ENCODE peak calls at places on chromosomes 5 and 9, in nine cellular contexts. G is stomach; J is naive thymus-derived CD8-positive, alpha-beta T cell; L is activated effector memory CD4-positive, alpha-beta T cell treated with anti-CD3 and anti-CD28 coated beads, Interleukin-2, amount 50 U/mL, for 16 hours; S is mucosa of descending colon; A is ovary; E is AG04450; Y is effector memory CD4-positive, alpha-beta T cell; V is astrocyte. Q is an unnamed sample.

GRCh38 chr5:156121834-156122386 is 205.1 kb upstream of the SGCD start:
- DNase-seq in A (no peak), J (no peak), Y (no peak), V (peak), S (no peak), L (no peak), G (no peak), E (no peak), Q (no peak)

GRCh38 chr5:59496524-59497134 is 396.9 kb downstream of the PDE4D start:
- DNase-seq in L (no peak), A (no peak), Y (no peak), S (no peak), G (no peak), V (no peak), J (no peak), E (no peak), Q (no peak)

GRCh38 chr9:134852906-134853654 is 27.5 kb upstream of the FCN2 start:
- DNase-seq in L (no peak), Y (no peak), V (no peak), A (peak), E (no peak), S (no peak), G (no peak), J (no peak), Q (no peak)

GRCh38 chr9:133463864-133464615 is 4.3 kb downstream of the CACFD1 start:
- DNase-seq in V (no peak), S (peak), Y (no peak), A (peak), J (no peak), E (no peak), L (no peak), G (no peak), Q (no peak)

GRCh38 chr5:891837-892389 is 688 bp downstream of the BRD9 start:
- DNase-seq in E (no peak), J (no peak), A (no peak), G (no peak), V (no peak), L (peak), Y (no peak), S (no peak), Q (no peak)

GRCh38 chr5:91598216-91598615 is 215.1 kb upstream of the ARRDC3 start:
- DNase-seq in E (no peak), J (no peak), V (no peak), L (no peak), A (no peak), Y (no peak), S (no peak), G (no peak), Q (no peak)

GRCh38 chr5:157222506-157223230 is 42.0 kb downstream of the ITK start:
- DNase-seq in G (no peak), J (peak), A (no peak), E (no peak), V (peak), Y (peak), S (no peak), L (peak), Q (no peak)

GRCh38 chr5:145681686-145682085 is 153.5 kb downstream of the PRELID2 start:
- DNase-seq in A (no peak), S (no peak), G (peak), E (peak), V (peak), J (no peak), Y (no peak), L (no peak), Q (peak)

GRCh38 chr9:131773911-131774379 is 34.1 kb upstream of the RAPGEF1 start:
- DNase-seq in G (peak), S (no peak), V (peak), A (peak), J (peak), Y (no peak), L (no peak), E (peak), Q (no peak)

GRCh38 chr5:11904270-11904906 is at the start of gene CTNND2:
- DNase-seq in V (peak), J (no peak), E (no peak), S (peak), A (no peak), G (no peak), Y (no peak), L (no peak), Q (no peak)

GRCh38 chr9:7103382-7104170 is 345.8 kb downstream of the KDM4C start:
- DNase-seq in V (peak), Y (no peak), S (no peak), E (no peak), L (no peak), A (no peak), J (no peak), G (no peak), Q (peak)

GRCh38 chr5:142700566-142700965 is 14.7 kb upstream of the FGF1 start:
- DNase-seq in G (no peak), J (no peak), L (no peak), E (no peak), Y (no peak), S (no peak), V (no peak), A (no peak), Q (no peak)

GRCh38 chr9:6144947-6145346 is 70.7 kb upstream of the IL33 start:
- DNase-seq in V (no peak), E (no peak), G (no peak), Y (no peak), A (no peak), S (no peak), L (no peak), J (no peak), Q (no peak)

GRCh38 chr9:16871358-16872151 is 1.1 kb upstream of the BNC2 start:
- DNase-seq in V (peak), G (peak), L (no peak), S (peak), E (no peak), Y (no peak), A (peak), J (no peak), Q (no peak)

GRCh38 chr9:89462817-89463216 is 35.1 kb downstream of the SEMA4D start:
- DNase-seq in G (no peak), V (no peak), S (no peak), Y (no peak), E (no peak), J (no peak), L (no peak), A (no peak), Q (no peak)

GRCh38 chr5:170184007-170184687 is 48.6 kb upstream of the C5orf58 start:
- DNase-seq in L (peak), S (no peak), A (peak), J (no peak), Y (peak), E (no peak), V (peak), G (peak), Q (no peak)

GRCh38 chr9:35852267-35852815 is 17.9 kb downstream of the OR13J1 start:
- DNase-seq in Y (no peak), L (no peak), A (peak), S (no peak), V (no peak), G (peak), E (no peak), J (no peak), Q (no peak)

GRCh38 chr5:39714036-39714698 is 289.4 kb upstream of the DAB2 start:
- DNase-seq in J (peak), Y (peak), E (peak), L (peak), S (no peak), A (no peak), V (peak), G (peak), Q (no peak)

GRCh38 chr5:150762216-150762615 is 3.4 kb upstream of the DCTN4 start:
- DNase-seq in L (no peak), G (no peak), E (no peak), S (no peak), V (no peak), Y (no peak), A (no peak), J (no peak), Q (no peak)

GRCh38 chr5:172007795-172008465 is 1.5 kb upstream of the FBXW11 start:
- DNase-seq in Y (no peak), L (no peak), E (no peak), J (no peak), V (peak), S (no peak), A (peak), G (no peak), Q (no peak)

GRCh38 chr9:529721-530120 is 311.8 kb upstream of the DMRT1 start:
- DNase-seq in E (no peak), S (no peak), L (no peak), G (no peak), V (no peak), Y (no peak), J (no peak), A (no peak), Q (no peak)

GRCh38 chr5:19534751-19535150 is 453.2 kb downstream of the CDH18 start:
- DNase-seq in G (no peak), L (no peak), J (no peak), E (no peak), A (no peak), Y (no peak), S (no peak), V (peak), Q (no peak)

GRCh38 chr9:26260238-26260637 is 582.0 kb upstream of the TUSC1 start:
- DNase-seq in E (no peak), V (peak), Y (no peak), J (no peak), G (no peak), S (no peak), L (no peak), A (no peak), Q (no peak)

GRCh38 chr5:126811515-126812198 is 34.7 kb downstream of the LMNB1 start:
- DNase-seq in J (no peak), Y (peak), L (peak), S (no peak), G (no peak), E (no peak), V (peak), A (no peak), Q (no peak)

GRCh38 chr5:50808406-50808805 is 142.0 kb downstream of the PARP8 start:
- DNase-seq in V (no peak), G (no peak), L (no peak), S (no peak), E (no peak), Y (no peak), A (no peak), J (no peak), Q (no peak)

GRCh38 chr5:1668141-1668721 is 131.4 kb downstream of the MRPL36 start:
- DNase-seq in S (no peak), L (no peak), J (no peak), G (no peak), V (no peak), A (no peak), E (no peak), Y (no peak), Q (no peak)

GRCh38 chr5:124059200-124059599 is 547.2 kb downstream of the CSNK1G3 start:
- DNase-seq in S (no peak), G (no peak), A (no peak), J (no peak), L (no peak), E (no peak), V (no peak), Y (no peak), Q (no peak)

GRCh38 chr5:131671409-131671808 is 36.4 kb upstream of the RAPGEF6 start:
- DNase-seq in A (no peak), G (no peak), Y (no peak), V (no peak), J (no peak), S (no peak), L (no peak), E (no peak), Q (no peak)

GRCh38 chr5:14676320-14676719 is 11.8 kb downstream of the OTULIN start:
- DNase-seq in V (peak), G (peak), S (no peak), A (no peak), E (no peak), Y (no peak), J (no peak), L (peak), Q (no peak)

GRCh38 chr5:126455728-126456127 is 32.5 kb downstream of the GRAMD2B start:
- DNase-seq in G (no peak), E (no peak), S (no peak), V (no peak), Y (no peak), J (no peak), L (no peak), A (no peak), Q (no peak)

GRCh38 chr9:93953492-93954435 is 1.4 kb downstream of the BARX1 start:
- DNase-seq in G (no peak), E (no peak), L (no peak), A (no peak), Y (no peak), V (no peak), S (no peak), J (no peak), Q (no peak)

GRCh38 chr5:78644741-78645300 is 3.8 kb downstream of the LHFPL2 start:
- DNase-seq in A (no peak), Y (no peak), S (no peak), L (no peak), J (no peak), V (no peak), G (no peak), E (no peak), Q (no peak)

GRCh38 chr9:4734150-4734549 is 6.9 kb downstream of the AK3 start:
- DNase-seq in L (no peak), S (no peak), V (no peak), J (no peak), Y (no peak), E (no peak), G (no peak), A (no peak), Q (no peak)